ENCODE peak calls at places on chromosomes 13 and 19, in nine cellular contexts. One of them, this sample, is unnamed.

GRCh38 chr19:39778763-39779162 is at the start of gene LEUTX:
- DNase-seq in spleen: no peak
- DNase-seq in Caco-2: no peak
- DNase-seq in fibroblast of mammary gland: no peak
- DNase-seq in lower leg skin: no peak
- DNase-seq in adrenal gland: no peak
- DNase-seq in tibial nerve: no peak
- DNase-seq in heart right ventricle: no peak
- DNase-seq in PC-3: no peak
- DNase-seq in this sample: no peak

GRCh38 chr13:48265217-48265815 is 32.3 kb downstream of the ITM2B start:
- DNase-seq in spleen: no peak
- DNase-seq in Caco-2: no peak
- DNase-seq in fibroblast of mammary gland: no peak
- DNase-seq in lower leg skin: no peak
- DNase-seq in adrenal gland: no peak
- DNase-seq in tibial nerve: no peak
- DNase-seq in heart right ventricle: no peak
- DNase-seq in PC-3: no peak
- DNase-seq in this sample: no peak

GRCh38 chr13:85261757-85262346 is 537.4 kb downstream of the SLITRK6 start:
- DNase-seq in spleen: no peak
- DNase-seq in Caco-2: no peak
- DNase-seq in fibroblast of mammary gland: peak
- DNase-seq in lower leg skin: no peak
- DNase-seq in adrenal gland: peak
- DNase-seq in tibial nerve: no peak
- DNase-seq in heart right ventricle: no peak
- DNase-seq in PC-3: peak
- DNase-seq in this sample: no peak

GRCh38 chr19:2516727-2517126 is 40.8 kb downstream of the GADD45B start:
- DNase-seq in spleen: no peak
- DNase-seq in Caco-2: no peak
- DNase-seq in fibroblast of mammary gland: no peak
- DNase-seq in lower leg skin: no peak
- DNase-seq in adrenal gland: no peak
- DNase-seq in tibial nerve: no peak
- DNase-seq in heart right ventricle: no peak
- DNase-seq in PC-3: no peak
- DNase-seq in this sample: no peak

GRCh38 chr13:32430018-32430747 is 2.3 kb upstream of the N4BP2L1 start:
- DNase-seq in spleen: no peak
- DNase-seq in Caco-2: no peak
- DNase-seq in fibroblast of mammary gland: no peak
- DNase-seq in lower leg skin: no peak
- DNase-seq in adrenal gland: no peak
- DNase-seq in tibial nerve: no peak
- DNase-seq in heart right ventricle: no peak
- DNase-seq in PC-3: no peak
- DNase-seq in this sample: no peak

GRCh38 chr19:3175761-3176714 is 2.5 kb upstream of the S1PR4 start:
- DNase-seq in spleen: no peak
- DNase-seq in Caco-2: no peak
- DNase-seq in fibroblast of mammary gland: peak
- DNase-seq in lower leg skin: no peak
- DNase-seq in adrenal gland: no peak
- DNase-seq in tibial nerve: no peak
- DNase-seq in heart right ventricle: no peak
- DNase-seq in PC-3: peak
- DNase-seq in this sample: peak

GRCh38 chr13:32315255-32316029 is at the start of the genes BRCA2 and ZAR1L:
- DNase-seq in spleen: peak
- DNase-seq in Caco-2: peak
- DNase-seq in fibroblast of mammary gland: peak
- DNase-seq in lower leg skin: peak
- DNase-seq in adrenal gland: peak
- DNase-seq in tibial nerve: peak
- DNase-seq in heart right ventricle: peak
- DNase-seq in PC-3: peak
- DNase-seq in this sample: no peak

GRCh38 chr13:106242554-106242953 is 292.9 kb downstream of the EFNB2 start:
- DNase-seq in spleen: no peak
- DNase-seq in Caco-2: peak
- DNase-seq in fibroblast of mammary gland: no peak
- DNase-seq in lower leg skin: no peak
- DNase-seq in adrenal gland: no peak
- DNase-seq in tibial nerve: no peak
- DNase-seq in heart right ventricle: no peak
- DNase-seq in PC-3: no peak
- DNase-seq in this sample: no peak

GRCh38 chr13:35871561-35871960 is 259.6 kb downstream of the DCLK1 start:
- DNase-seq in spleen: no peak
- DNase-seq in Caco-2: no peak
- DNase-seq in fibroblast of mammary gland: no peak
- DNase-seq in lower leg skin: no peak
- DNase-seq in adrenal gland: no peak
- DNase-seq in tibial nerve: no peak
- DNase-seq in heart right ventricle: no peak
- DNase-seq in PC-3: no peak
- DNase-seq in this sample: no peak

GRCh38 chr19:45995715-45996385 is 583 bp downstream of the CCDC61 start:
- DNase-seq in spleen: no peak
- DNase-seq in Caco-2: no peak
- DNase-seq in fibroblast of mammary gland: peak
- DNase-seq in lower leg skin: no peak
- DNase-seq in adrenal gland: no peak
- DNase-seq in tibial nerve: no peak
- DNase-seq in heart right ventricle: no peak
- DNase-seq in PC-3: no peak
- DNase-seq in this sample: no peak

GRCh38 chr19:29293292-29293691 is 80.3 kb upstream of the UQCRFS1 start:
- DNase-seq in spleen: no peak
- DNase-seq in Caco-2: no peak
- DNase-seq in fibroblast of mammary gland: no peak
- DNase-seq in lower leg skin: peak
- DNase-seq in adrenal gland: no peak
- DNase-seq in tibial nerve: no peak
- DNase-seq in heart right ventricle: no peak
- DNase-seq in PC-3: no peak
- DNase-seq in this sample: no peak

GRCh38 chr19:46081928-46082727 is 41.3 kb upstream of the IGFL4 start:
- DNase-seq in spleen: no peak
- DNase-seq in Caco-2: peak
- DNase-seq in fibroblast of mammary gland: peak
- DNase-seq in lower leg skin: no peak
- DNase-seq in adrenal gland: peak
- DNase-seq in tibial nerve: no peak
- DNase-seq in heart right ventricle: no peak
- DNase-seq in PC-3: peak
- DNase-seq in this sample: no peak

GRCh38 chr13:32581177-32581786 is 5.0 kb upstream of the PDS5B start:
- DNase-seq in spleen: no peak
- DNase-seq in Caco-2: peak
- DNase-seq in fibroblast of mammary gland: peak
- DNase-seq in lower leg skin: no peak
- DNase-seq in adrenal gland: no peak
- DNase-seq in tibial nerve: no peak
- DNase-seq in heart right ventricle: no peak
- DNase-seq in PC-3: peak
- DNase-seq in this sample: no peak

GRCh38 chr13:99855516-99855915 is 116.1 kb downstream of the ZIC5 start:
- DNase-seq in spleen: no peak
- DNase-seq in Caco-2: no peak
- DNase-seq in fibroblast of mammary gland: no peak
- DNase-seq in lower leg skin: no peak
- DNase-seq in adrenal gland: no peak
- DNase-seq in tibial nerve: no peak
- DNase-seq in heart right ventricle: no peak
- DNase-seq in PC-3: no peak
- DNase-seq in this sample: no peak

GRCh38 chr19:44660081-44660480 is 11.2 kb upstream of the CEACAM19 start:
- DNase-seq in spleen: no peak
- DNase-seq in Caco-2: no peak
- DNase-seq in fibroblast of mammary gland: no peak
- DNase-seq in lower leg skin: no peak
- DNase-seq in adrenal gland: no peak
- DNase-seq in tibial nerve: no peak
- DNase-seq in heart right ventricle: no peak
- DNase-seq in PC-3: peak
- DNase-seq in this sample: no peak

GRCh38 chr19:47650695-47651094 is 41.8 kb downstream of the BICRA start:
- DNase-seq in spleen: no peak
- DNase-seq in Caco-2: no peak
- DNase-seq in fibroblast of mammary gland: no peak
- DNase-seq in lower leg skin: no peak
- DNase-seq in adrenal gland: no peak
- DNase-seq in tibial nerve: no peak
- DNase-seq in heart right ventricle: no peak
- DNase-seq in PC-3: no peak
- DNase-seq in this sample: no peak

GRCh38 chr13:57627663-57628062 is 3.9 kb upstream of the PCDH17 start:
- DNase-seq in spleen: no peak
- DNase-seq in Caco-2: peak
- DNase-seq in fibroblast of mammary gland: peak
- DNase-seq in lower leg skin: no peak
- DNase-seq in adrenal gland: no peak
- DNase-seq in tibial nerve: no peak
- DNase-seq in heart right ventricle: no peak
- DNase-seq in PC-3: peak
- DNase-seq in this sample: no peak

GRCh38 chr13:50299546-50300249 is 284.5 kb downstream of the KCNRG start:
- DNase-seq in spleen: no peak
- DNase-seq in Caco-2: no peak
- DNase-seq in fibroblast of mammary gland: no peak
- DNase-seq in lower leg skin: no peak
- DNase-seq in adrenal gland: no peak
- DNase-seq in tibial nerve: no peak
- DNase-seq in heart right ventricle: no peak
- DNase-seq in PC-3: no peak
- DNase-seq in this sample: no peak

GRCh38 chr13:80337706-80338105 is 3.2 kb downstream of the SPRY2 start:
- DNase-seq in spleen: no peak
- DNase-seq in Caco-2: no peak
- DNase-seq in fibroblast of mammary gland: peak
- DNase-seq in lower leg skin: no peak
- DNase-seq in adrenal gland: no peak
- DNase-seq in tibial nerve: no peak
- DNase-seq in heart right ventricle: no peak
- DNase-seq in PC-3: no peak
- DNase-seq in this sample: no peak

GRCh38 chr19:7670150-7670784 is 1.4 kb downstream of the RETN start:
- DNase-seq in spleen: peak
- DNase-seq in Caco-2: peak
- DNase-seq in fibroblast of mammary gland: no peak
- DNase-seq in lower leg skin: no peak
- DNase-seq in adrenal gland: no peak
- DNase-seq in tibial nerve: no peak
- DNase-seq in heart right ventricle: no peak
- DNase-seq in PC-3: no peak
- DNase-seq in this sample: no peak
- H3K4me3 ChIP-seq in spleen: no peak
- H3K4me3 ChIP-seq in Caco-2: peak
- H3K4me3 ChIP-seq in fibroblast of mammary gland: no peak
- H3K4me3 ChIP-seq in lower leg skin: no peak
- H3K4me3 ChIP-seq in adrenal gland: no peak
- H3K4me3 ChIP-seq in tibial nerve: no peak
- H3K4me3 ChIP-seq in heart right ventricle: no peak
- H3K4me3 ChIP-seq in PC-3: no peak
- H3K4me3 ChIP-seq in this sample: no peak

GRCh38 chr13:19864339-19865309 is 1.2 kb upstream of the ZMYM5 start:
- DNase-seq in spleen: peak
- DNase-seq in Caco-2: peak
- DNase-seq in fibroblast of mammary gland: peak
- DNase-seq in lower leg skin: peak
- DNase-seq in adrenal gland: peak
- DNase-seq in tibial nerve: peak
- DNase-seq in heart right ventricle: peak
- DNase-seq in PC-3: peak
- DNase-seq in this sample: no peak
- TF ChIP-seq CTCF in spleen: peak
- TF ChIP-seq CTCF in Caco-2: peak
- TF ChIP-seq CTCF in fibroblast of mammary gland: peak
- TF ChIP-seq CTCF in lower leg skin: peak
- TF ChIP-seq CTCF in adrenal gland: peak
- TF ChIP-seq CTCF in tibial nerve: peak
- TF ChIP-seq CTCF in heart right ventricle: peak
- TF ChIP-seq CTCF in PC-3: peak
- TF ChIP-seq CTCF in this sample: peak

DNA sequence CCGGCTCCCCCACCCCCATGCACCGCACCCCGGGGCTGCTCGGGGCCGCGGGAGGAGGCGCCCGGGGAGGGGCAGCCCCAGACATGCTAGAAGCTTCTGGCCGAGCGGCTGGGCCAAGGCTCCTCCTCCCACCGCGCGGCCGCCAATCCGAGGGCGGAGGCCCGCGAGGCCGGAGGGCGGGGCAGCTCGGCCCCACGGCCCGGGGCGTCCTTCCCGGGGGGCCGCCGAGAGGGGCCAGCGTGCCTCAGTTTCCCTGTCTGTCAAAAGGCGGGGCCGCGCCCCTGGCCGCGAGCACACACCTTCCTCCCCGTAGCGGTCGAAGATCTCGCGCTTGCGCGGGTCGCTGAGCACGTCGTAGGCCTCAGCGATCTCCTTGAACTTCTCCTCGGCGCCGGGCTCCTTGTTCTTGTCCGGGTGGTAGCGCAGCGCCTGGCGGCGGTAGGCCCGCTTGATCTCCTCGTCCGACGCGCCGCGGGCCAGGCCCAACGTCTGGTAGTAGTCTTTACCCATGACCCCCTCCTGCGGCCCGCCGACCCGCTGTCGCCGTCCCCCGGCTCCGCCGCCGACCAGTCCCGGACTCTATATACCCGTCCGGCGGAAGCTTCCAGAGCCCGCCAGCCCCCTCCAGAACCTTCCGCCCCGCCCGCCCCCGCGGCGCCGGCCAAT is at the start of gene DNAJB1:
- DNase-seq in spleen: peak
- DNase-seq in Caco-2: peak
- DNase-seq in fibroblast of mammary gland: peak
- DNase-seq in lower leg skin: peak
- DNase-seq in adrenal gland: peak
- DNase-seq in tibial nerve: peak
- DNase-seq in heart right ventricle: peak
- DNase-seq in PC-3: peak
- DNase-seq in this sample: no peak
- H3K4me3 ChIP-seq in spleen: peak
- H3K4me3 ChIP-seq in Caco-2: peak
- H3K4me3 ChIP-seq in fibroblast of mammary gland: peak
- H3K4me3 ChIP-seq in lower leg skin: peak
- H3K4me3 ChIP-seq in adrenal gland: peak
- H3K4me3 ChIP-seq in tibial nerve: peak
- H3K4me3 ChIP-seq in heart right ventricle: peak
- H3K4me3 ChIP-seq in PC-3: peak
- H3K4me3 ChIP-seq in this sample: peak

DNA sequence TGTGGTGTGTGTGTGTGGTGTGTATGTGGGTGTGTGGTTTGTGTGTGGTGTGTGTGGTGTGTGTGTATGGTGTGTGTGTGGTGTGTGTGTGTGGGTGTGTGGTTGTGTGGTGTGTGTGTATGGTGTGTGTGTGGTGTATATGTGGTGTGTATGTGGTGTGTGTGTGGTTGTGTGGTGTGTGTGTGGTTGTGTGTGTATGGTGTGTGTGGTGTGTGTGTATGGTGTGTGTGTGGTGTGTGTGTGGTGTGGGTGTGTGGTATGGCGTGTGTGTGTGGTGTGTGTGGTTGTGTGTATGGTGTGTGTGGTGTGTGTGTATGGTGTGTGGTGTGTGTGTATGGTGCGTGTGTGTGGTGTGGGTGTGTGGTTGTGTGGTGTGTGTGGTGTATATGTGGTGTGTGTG is 8.7 kb downstream of the SHISA7 start:
- DNase-seq in spleen: no peak
- DNase-seq in Caco-2: no peak
- DNase-seq in fibroblast of mammary gland: no peak
- DNase-seq in lower leg skin: no peak
- DNase-seq in adrenal gland: no peak
- DNase-seq in tibial nerve: no peak
- DNase-seq in heart right ventricle: no peak
- DNase-seq in PC-3: no peak
- DNase-seq in this sample: no peak
- TF ChIP-seq CTCF in spleen: no peak
- TF ChIP-seq CTCF in Caco-2: no peak
- TF ChIP-seq CTCF in fibroblast of mammary gland: no peak
- TF ChIP-seq CTCF in lower leg skin: no peak
- TF ChIP-seq CTCF in adrenal gland: no peak
- TF ChIP-seq CTCF in tibial nerve: no peak
- TF ChIP-seq CTCF in heart right ventricle: no peak
- TF ChIP-seq CTCF in PC-3: no peak
- TF ChIP-seq CTCF in this sample: no peak